ENCODE peak calls at places on chromosomes 4 and X, in six cellular contexts. Y, X, S, Q, D and L are unnamed samples. For H3K9me3, the result is how much of the 10 kb centered on the place peaks cover.

GRCh38 chr4:139239127-139239772 is 40.8 kb downstream of the MGARP start:
- DNase-seq in Y (no peak), X (no peak), S (no peak), Q (no peak), D (no peak), L (no peak)

GRCh38 chr4:121147923-121148443 is 16.1 kb downstream of the TNIP3 start:
- DNase-seq in Y (no peak), X (no peak), S (no peak), Q (no peak), D (no peak), L (no peak)

GRCh38 chr4:38275331-38275821 is 315.2 kb downstream of the PTTG2 start:
- DNase-seq in Y (no peak), X (no peak), S (no peak), Q (no peak), D (peak), L (no peak)

GRCh38 chrX:101686574-101686973 is 26.9 kb upstream of the ARMCX2 start:
- DNase-seq in Y (no peak), X (no peak), S (no peak), Q (no peak), D (no peak), L (no peak)

GRCh38 chr4:128600996-128601857 is 208.3 kb upstream of the JADE1 start:
- DNase-seq in Y (peak), X (no peak), S (peak), Q (peak), D (peak), L (no peak)

GRCh38 chr4:121938282-121939092 is 13.4 kb downstream of the TRPC3 start:
- DNase-seq in Y (no peak), X (no peak), S (no peak), Q (no peak), D (no peak), L (no peak)

GRCh38 chrX:9279271-9279596 is 185.6 kb upstream of the TBL1X start:
- DNase-seq in Y (no peak), X (no peak), S (no peak), Q (no peak), D (no peak), L (no peak)

GRCh38 chrX:19760841-19761512 is 126.4 kb downstream of the SH3KBP1 start:
- DNase-seq in Y (no peak), X (no peak), S (no peak), Q (no peak), D (no peak), L (no peak)

GRCh38 chr4:118964891-118965411 is 76.3 kb downstream of the SYNPO2 start:
- DNase-seq in Y (no peak), X (no peak), S (no peak), Q (no peak), D (no peak), L (no peak)

DNA sequence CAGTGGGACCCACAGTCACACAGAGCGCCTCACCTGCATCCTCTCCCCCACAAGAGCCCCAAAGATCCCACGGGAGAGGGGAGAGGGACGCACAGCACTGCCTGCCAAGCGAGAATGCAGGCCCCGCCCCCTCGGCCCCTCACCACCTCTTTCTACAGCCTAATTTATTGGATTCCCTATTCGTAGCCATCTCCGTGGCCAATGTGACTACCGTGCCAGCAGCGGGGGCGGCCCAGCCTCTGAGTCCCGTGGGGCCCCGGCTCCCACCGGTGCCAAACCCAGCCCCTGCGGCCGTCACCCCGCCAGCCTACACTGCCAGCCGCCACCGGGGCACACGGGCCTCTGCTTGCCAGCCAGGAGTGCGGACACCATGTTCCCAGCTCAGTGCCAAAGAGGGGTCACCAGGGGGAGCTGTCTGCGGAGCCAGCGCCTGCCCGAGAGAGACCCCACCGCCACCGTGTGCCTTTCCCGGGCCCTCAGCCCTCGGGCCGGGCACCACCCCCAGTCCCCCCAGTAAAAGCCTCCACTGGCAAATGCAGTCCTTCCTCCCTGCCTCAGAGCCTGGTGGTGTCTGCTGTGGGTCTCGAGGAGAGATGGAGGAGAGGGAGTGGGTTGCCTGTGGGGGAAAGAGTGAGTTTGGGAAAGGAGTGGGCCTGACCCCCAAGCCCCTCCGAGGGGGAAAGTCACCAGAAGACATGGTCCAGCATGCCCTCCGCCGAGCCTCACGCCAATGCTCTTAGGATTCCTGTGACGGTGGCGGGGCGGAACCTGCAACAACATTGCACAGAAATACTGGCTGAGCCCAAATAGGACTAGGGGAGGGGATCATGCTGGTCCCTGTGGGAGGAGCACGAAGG is 19.6 kb upstream of the PLXNB3 start:
- DNase-seq in Y (no peak), X (peak), S (no peak), Q (peak), D (no peak), L (no peak)
- TF ChIP-seq CTCF in Y (no peak), X (no peak), S (no peak), Q (no peak), D (no peak), L (no peak)

GRCh38 chr4:252065-252601 is 53.1 kb downstream of the ZNF732 start:
- DNase-seq in Y (no peak), X (no peak), S (no peak), Q (no peak), D (no peak), L (no peak)
- H3K9me3 ChIP-seq in Y (half or more), X (half or more), S (under half), Q (half or more), D (under half), L (half or more)

DNA sequence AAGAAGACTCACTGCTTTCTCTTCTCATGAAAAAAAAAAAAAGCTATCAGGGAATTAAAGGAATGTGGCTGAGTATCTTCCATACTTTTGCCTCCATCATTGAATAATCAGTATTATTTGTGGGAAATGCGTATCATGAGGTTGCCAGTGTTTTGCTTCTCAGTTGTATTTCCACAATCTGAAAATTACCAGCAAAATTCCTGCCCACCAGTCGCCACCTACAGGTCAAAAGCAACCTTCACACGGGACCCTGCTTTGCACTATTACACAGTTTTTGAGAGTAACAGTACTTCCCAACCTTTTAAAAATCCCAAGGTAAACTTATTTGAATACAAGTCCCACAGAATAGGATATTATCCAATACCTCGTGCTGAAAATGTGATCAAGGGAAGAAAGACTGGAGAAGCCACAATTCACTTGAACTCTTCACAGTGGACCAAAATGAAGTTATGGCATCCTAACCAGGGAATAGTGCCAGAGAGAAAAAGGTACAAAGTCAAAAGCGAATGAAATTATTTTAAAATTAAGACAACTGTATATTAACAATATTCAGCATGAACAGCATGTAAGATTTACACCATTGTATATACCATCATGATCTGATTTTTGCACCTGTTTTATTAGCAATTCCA is 30.4 kb downstream of the PGRMC1 start:
- DNase-seq in Y (no peak), X (no peak), S (peak), Q (no peak), D (peak), L (no peak)
- TF ChIP-seq CTCF in Y (no peak), X (peak), S (peak), Q (peak), D (peak), L (peak)

GRCh38 chr4:445410-445809 is 53.5 kb downstream of the ZNF721 start:
- DNase-seq in Y (no peak), X (no peak), S (no peak), Q (no peak), D (no peak), L (no peak)
- H3K9me3 ChIP-seq in Y (half or more), X (half or more), S (under half), Q (half or more), D (half or more), L (half or more)

DNA sequence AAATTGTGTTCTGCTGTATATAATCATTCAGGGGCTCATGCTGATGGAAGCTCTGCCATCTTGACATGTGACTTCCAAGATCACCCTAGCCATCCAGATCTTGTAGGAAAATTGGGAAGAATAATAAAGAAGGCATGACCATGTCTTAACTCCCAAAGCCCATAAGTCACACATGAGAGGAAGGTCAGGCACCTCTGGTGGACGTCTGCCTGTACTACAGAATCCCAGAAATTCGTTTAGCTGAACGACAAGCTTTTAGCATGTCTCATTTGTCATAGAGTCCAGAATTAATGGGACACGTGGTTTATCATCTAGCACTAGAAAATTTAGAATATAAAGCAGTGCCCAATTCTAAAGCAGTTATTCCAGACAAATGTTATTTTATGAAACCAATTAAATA is 212.7 kb downstream of the CENPC start:
- DNase-seq in Y (no peak), X (no peak), S (no peak), Q (no peak), D (no peak), L (no peak)
- TF ChIP-seq CTCF in Y (no peak), X (peak), S (no peak), Q (no peak), D (peak), L (no peak)

GRCh38 chrX:140503714-140504351 is 1.0 kb downstream of the SOX3 start:
- DNase-seq in Y (no peak), X (peak), S (peak), Q (peak), D (no peak), L (no peak)
- H3K9me3 ChIP-seq in Y (under half), X (under half), S (under half), Q (under half), D (under half), L (under half)

DNA sequence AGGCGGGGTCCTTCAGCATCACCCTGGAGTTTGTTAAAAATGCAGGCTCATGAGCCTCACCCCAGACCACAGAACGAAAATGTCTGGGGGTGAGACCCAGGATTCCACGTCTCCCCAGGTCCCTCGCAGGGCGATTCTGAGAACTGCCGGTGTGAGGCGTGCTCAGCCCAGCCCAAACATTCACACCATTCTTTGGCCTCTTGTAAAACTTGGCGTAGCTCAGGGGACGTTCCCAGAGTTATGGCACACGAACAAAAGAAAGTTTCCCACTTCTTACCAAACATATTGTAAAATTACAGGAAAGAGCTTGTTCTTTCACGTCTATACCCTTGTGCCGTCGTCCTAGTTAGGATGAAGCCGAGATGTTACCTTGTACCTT is 12.9 kb downstream of the CD99 start:
- DNase-seq in Y (no peak), X (no peak), S (no peak), Q (peak), D (no peak), L (no peak)
- TF ChIP-seq CTCF in Y (peak), X (peak), S (no peak), Q (peak), D (no peak), L (no peak)

GRCh38 chrX:47879447-47879846 is 42.7 kb downstream of the ZNF81 start:
- DNase-seq in Y (no peak), X (no peak), S (no peak), Q (no peak), D (no peak), L (no peak)
- H3K9me3 ChIP-seq in Y (under half), X (under half), S (under half), Q (under half), D (under half), L (under half)